ENCODE peak calls at places on chromosomes 7 and 10, in eight cellular contexts. D, N, U, L, Q, P, J and A are unnamed samples. For H3K27me3, the result is how much of the 10 kb centered on the place peaks cover.

GRCh38 chr10:71231196-71231595 is 18.8 kb downstream of the UNC5B start:
- DNase-seq in D (no peak), P (no peak), U (no peak), N (no peak), J (no peak), L (no peak), Q (no peak), A (no peak)

GRCh38 chr7:27179503-27180430 is 5.3 kb downstream of the HOXA11 start:
- DNase-seq in Q (peak), P (peak), N (peak), D (no peak), U (no peak), L (no peak), J (no peak), A (peak)

GRCh38 chr10:79435271-79436065 is 10.0 kb downstream of the ZCCHC24 start:
- DNase-seq in D (no peak), L (no peak), N (no peak), Q (no peak), P (no peak), J (no peak), U (peak), A (peak)

GRCh38 chr7:116548506-116548905 is 23.7 kb downstream of the CAV1 start:
- DNase-seq in N (no peak), P (no peak), D (no peak), U (no peak), L (no peak), Q (no peak), J (no peak), A (no peak)

GRCh38 chr7:159272739-159273138 is 128.1 kb upstream of the VIPR2 start:
- DNase-seq in L (no peak), Q (no peak), D (no peak), J (no peak), P (no peak), U (no peak), N (peak), A (no peak)

GRCh38 chr7:113945018-113945938 is 26.5 kb upstream of the PPP1R3A start:
- DNase-seq in N (no peak), L (no peak), D (no peak), U (no peak), J (no peak), Q (no peak), P (no peak), A (no peak)

GRCh38 chr7:102140952-102141370 is 145.7 kb upstream of the SH2B2 start:
- DNase-seq in U (no peak), N (no peak), D (no peak), J (no peak), L (no peak), P (no peak), Q (no peak), A (no peak)

GRCh38 chr7:26549281-26549943 is 257.8 kb downstream of the SNX10 start:
- DNase-seq in U (peak), N (no peak), J (no peak), P (no peak), Q (no peak), D (no peak), L (no peak), A (no peak)

GRCh38 chr10:16948335-16948734 is 131.1 kb upstream of the RSU1 start:
- DNase-seq in U (no peak), Q (peak), D (no peak), N (no peak), P (no peak), L (peak), J (no peak), A (no peak)

GRCh38 chr10:69479241-69479730 is 28.0 kb downstream of the TSPAN15 start:
- DNase-seq in L (no peak), P (no peak), U (no peak), Q (no peak), D (no peak), J (no peak), N (peak), A (no peak)

GRCh38 chr7:38889872-38890432 is 19.0 kb downstream of the VPS41 start:
- DNase-seq in P (no peak), Q (no peak), D (no peak), L (no peak), J (no peak), N (no peak), U (no peak), A (no peak)

GRCh38 chr7:897771-898376 is 21.5 kb downstream of the GET4 start:
- DNase-seq in L (no peak), D (no peak), Q (no peak), J (no peak), N (no peak), U (no peak), P (peak), A (no peak)

GRCh38 chr7:152128252-152128651 is 102.8 kb downstream of the GALNT11 start:
- DNase-seq in N (no peak), L (no peak), J (no peak), Q (no peak), D (no peak), U (no peak), P (no peak), A (no peak)

GRCh38 chr7:22660293-22660692 is 66.7 kb upstream of the IL6 start:
- DNase-seq in N (no peak), J (no peak), Q (no peak), U (peak), P (no peak), D (no peak), L (no peak), A (peak)

GRCh38 chr10:125995726-125996304 is 99.5 kb downstream of the FANK1 start:
- DNase-seq in L (no peak), Q (no peak), U (no peak), J (no peak), N (no peak), P (no peak), D (no peak), A (no peak)

GRCh38 chr10:72318383-72319262 is 36.1 kb downstream of the DNAJB12 start:
- DNase-seq in N (no peak), D (no peak), P (peak), L (no peak), Q (no peak), J (no peak), U (peak), A (peak)

GRCh38 chr10:62577666-62578291 is 203.6 kb downstream of the ZNF365 start:
- DNase-seq in L (no peak), J (no peak), Q (no peak), N (no peak), U (no peak), D (peak), P (no peak), A (no peak)

GRCh38 chr7:13130321-13130720 is 442.9 kb downstream of the ARL4A start:
- DNase-seq in P (no peak), L (no peak), U (no peak), J (no peak), N (no peak), D (no peak), Q (no peak), A (no peak)

GRCh38 chr7:92206672-92207071 is 27.7 kb upstream of the LRRD1 start:
- DNase-seq in N (no peak), D (no peak), L (no peak), U (no peak), J (no peak), P (no peak), Q (no peak), A (no peak)

GRCh38 chr10:129102906-129103693 is 363.9 kb upstream of the MGMT start:
- DNase-seq in Q (no peak), L (no peak), D (peak), U (no peak), P (no peak), N (no peak), J (no peak), A (no peak)

GRCh38 chr10:29994833-29995232 is 64.6 kb downstream of the JCAD start:
- DNase-seq in Q (no peak), N (no peak), U (no peak), D (no peak), J (no peak), P (no peak), L (no peak), A (no peak)

GRCh38 chr10:47438857-47439474 is 44.9 kb downstream of the ANXA8 start:
- DNase-seq in P (peak), L (no peak), J (no peak), U (peak), Q (no peak), D (peak), N (peak), A (peak)

GRCh38 chr7:23017303-23017702 is 3.4 kb upstream of the HYCC1 start:
- DNase-seq in J (no peak), Q (no peak), D (no peak), P (no peak), N (no peak), L (no peak), U (peak), A (no peak)

GRCh38 chr10:92419740-92420553 is 129.0 kb downstream of the MARCHF5 start:
- DNase-seq in Q (no peak), L (no peak), J (no peak), U (no peak), P (peak), N (no peak), D (peak), A (peak)

GRCh38 chr7:55409474-55410225 is 44.5 kb downstream of the LANCL2 start:
- DNase-seq in D (peak), N (no peak), L (no peak), Q (no peak), U (no peak), J (no peak), P (no peak), A (no peak)

GRCh38 chr7:3655635-3656034 is 354.6 kb downstream of the SDK1 start:
- DNase-seq in U (no peak), Q (no peak), J (no peak), P (no peak), L (no peak), N (no peak), D (no peak), A (no peak)

GRCh38 chr7:44383566-44383965 is 58.2 kb upstream of the CAMK2B start:
- DNase-seq in U (no peak), D (peak), J (no peak), P (no peak), L (no peak), N (no peak), Q (no peak), A (peak)

GRCh38 chr10:15144788-15145187 is 23.7 kb downstream of the NMT2 start:
- DNase-seq in N (no peak), D (peak), P (no peak), U (no peak), L (no peak), Q (no peak), J (no peak), A (no peak)

GRCh38 chr10:25815999-25816768 is 117.8 kb upstream of the MYO3A start:
- DNase-seq in N (no peak), Q (no peak), D (peak), L (no peak), J (no peak), P (no peak), U (no peak), A (no peak)

GRCh38 chr10:127996586-127996985 is 89.7 kb downstream of the PTPRE start:
- DNase-seq in N (no peak), P (no peak), L (no peak), J (no peak), D (no peak), U (no peak), Q (no peak), A (no peak)

GRCh38 chr7:2168612-2169312 is 64.0 kb downstream of the MAD1L1 start:
- DNase-seq in L (no peak), U (no peak), P (no peak), D (no peak), J (no peak), Q (no peak), N (no peak), A (no peak)

GRCh38 chr7:38310601-38311057 is 37.2 kb upstream of the TARP start:
- DNase-seq in D (no peak), J (no peak), Q (no peak), N (no peak), P (no peak), L (no peak), U (no peak), A (no peak)

GRCh38 chr7:44431091-44431608 is 59.3 kb downstream of the NUDCD3 start:
- DNase-seq in Q (peak), D (no peak), P (no peak), U (no peak), J (no peak), L (no peak), N (peak), A (peak)

GRCh38 chr7:124031919-124032318 is 948 bp downstream of the TMEM229A start:
- DNase-seq in D (no peak), J (no peak), L (no peak), Q (no peak), U (no peak), P (no peak), N (peak), A (peak)

GRCh38 chr7:47693161-47693740 is 111.3 kb upstream of the TNS3 start:
- DNase-seq in N (no peak), U (peak), Q (no peak), J (no peak), L (no peak), D (no peak), P (no peak), A (no peak)

GRCh38 chr7:157684157-157684595 is 347.4 kb downstream of the DNAJB6 start:
- DNase-seq in Q (no peak), U (no peak), L (no peak), D (no peak), J (no peak), N (no peak), P (no peak), A (peak)

GRCh38 chr7:157683251-157684156 is 346.7 kb downstream of the DNAJB6 start:
- DNase-seq in J (no peak), P (no peak), N (peak), L (no peak), D (no peak), U (no peak), Q (no peak), A (peak)

GRCh38 chr7:157682946-157683239 is 346.1 kb downstream of the DNAJB6 start:
- DNase-seq in Q (no peak), P (no peak), L (no peak), J (no peak), D (no peak), U (no peak), N (peak), A (no peak)

GRCh38 chr7:157684596-157685429 is 348.0 kb downstream of the DNAJB6 start:
- DNase-seq in U (no peak), Q (no peak), N (peak), P (no peak), J (no peak), L (no peak), D (no peak), A (peak)

GRCh38 chr7:157682064-157682945 is 345.5 kb downstream of the DNAJB6 start:
- DNase-seq in L (no peak), J (no peak), U (no peak), D (no peak), P (no peak), Q (no peak), N (no peak), A (peak)
- H3K27me3 ChIP-seq in L (half or more), J (under half), U (half or more), D (under half), P (under half), Q (half or more), N (under half), A (under half)

GRCh38 chr10:11810313-11810766 is 12.8 kb upstream of the PROSER2 start:
- DNase-seq in U (peak), J (no peak), P (no peak), N (no peak), D (peak), Q (no peak), L (no peak), A (no peak)
- H3K27ac ChIP-seq in U (no peak), J (no peak), P (no peak), N (no peak), D (no peak), Q (no peak), L (no peak), A (no peak)

GRCh38 chr10:132979491-132980425 is 37.4 kb upstream of the CFAP46 start:
- DNase-seq in D (no peak), Q (no peak), L (no peak), P (no peak), N (no peak), J (no peak), U (no peak), A (no peak)

GRCh38 chr10:132975976-132976682 is 33.8 kb upstream of the CFAP46 start:
- DNase-seq in J (no peak), Q (no peak), U (no peak), N (no peak), P (no peak), D (no peak), L (no peak), A (no peak)

GRCh38 chr10:132978542-132978941 is 36.2 kb upstream of the CFAP46 start:
- DNase-seq in J (no peak), N (no peak), L (no peak), Q (no peak), U (no peak), P (no peak), D (no peak), A (no peak)

GRCh38 chr10:132977076-132977475 is 34.7 kb upstream of the CFAP46 start:
- DNase-seq in P (no peak), Q (no peak), D (no peak), L (no peak), N (no peak), U (no peak), J (no peak), A (no peak)

GRCh38 chr10:132977807-132978206 is 35.4 kb upstream of the CFAP46 start:
- DNase-seq in D (no peak), J (no peak), Q (no peak), U (no peak), L (no peak), P (no peak), N (no peak), A (no peak)
- H3K27me3 ChIP-seq in D (under half), J (under half), Q (under half), U (half or more), L (under half), P (under half), N (under half), A (under half)

GRCh38 chr10:107103174-107104025 is 61.1 kb downstream of the SORCS1 start:
- DNase-seq in L (no peak), U (no peak), N (no peak), Q (no peak), P (no peak), D (no peak), J (no peak), A (no peak)

GRCh38 chr10:107104026-107104652 is 60.4 kb downstream of the SORCS1 start:
- DNase-seq in L (no peak), N (no peak), J (no peak), Q (no peak), P (no peak), D (no peak), U (no peak), A (no peak)

GRCh38 chr10:107095125-107095524 is 69.4 kb downstream of the SORCS1 start:
- DNase-seq in D (no peak), U (no peak), N (no peak), Q (no peak), J (no peak), L (no peak), P (no peak), A (no peak)

DNA sequence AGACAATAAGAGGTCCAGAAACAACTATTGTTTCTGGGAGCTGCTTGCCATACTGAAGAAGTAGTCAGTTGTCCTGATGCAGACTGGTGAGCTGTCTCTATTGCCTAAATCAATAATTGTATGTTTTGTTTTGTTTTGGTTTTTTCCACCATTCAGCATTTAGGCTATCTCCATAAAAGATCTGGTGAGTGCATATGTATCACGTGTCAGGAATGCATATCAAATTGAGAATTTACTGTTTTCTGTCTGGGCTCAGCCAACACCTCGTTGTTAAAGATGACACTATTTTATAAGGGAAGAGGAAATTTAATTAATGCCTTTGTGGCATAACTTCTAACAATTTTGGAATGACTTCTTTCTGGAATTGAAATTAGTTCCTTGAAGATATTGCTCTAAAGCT is 66.2 kb downstream of the SORCS1 start:
- DNase-seq in J (no peak), P (no peak), N (no peak), L (no peak), D (no peak), U (no peak), Q (no peak), A (no peak)
- H3K27ac ChIP-seq in J (no peak), P (no peak), N (no peak), L (no peak), D (no peak), U (no peak), Q (no peak), A (no peak)

GRCh38 chr10:76130892-76131291 is 699.5 kb downstream of the LRMDA start:
- DNase-seq in L (no peak), U (no peak), D (no peak), Q (no peak), N (no peak), P (no peak), J (no peak), A (no peak)

GRCh38 chr10:76126607-76127190 is 695.3 kb downstream of the LRMDA start:
- DNase-seq in Q (no peak), P (no peak), D (no peak), L (no peak), N (no peak), J (no peak), U (no peak), A (no peak)

GRCh38 chr10:76125900-76126299 is 694.5 kb downstream of the LRMDA start:
- DNase-seq in P (no peak), Q (no peak), L (no peak), N (no peak), U (no peak), J (no peak), D (no peak), A (no peak)

GRCh38 chr10:76129213-76129612 is 697.8 kb downstream of the LRMDA start:
- DNase-seq in Q (no peak), J (no peak), N (no peak), L (no peak), D (no peak), U (no peak), P (no peak), A (no peak)

GRCh38 chr10:76127984-76128589 is 696.7 kb downstream of the LRMDA start:
- DNase-seq in L (no peak), J (no peak), Q (no peak), D (no peak), N (no peak), U (no peak), P (no peak), A (no peak)
- H3K27me3 ChIP-seq in L (under half), J (under half), Q (under half), D (under half), N (under half), U (under half), P (under half), A (under half)

GRCh38 chr7:91033574-91033973 is 230.7 kb upstream of the FZD1 start:
- DNase-seq in U (no peak), D (no peak), J (no peak), P (no peak), Q (no peak), N (no peak), L (no peak), A (no peak)
- H3K27ac ChIP-seq in U (no peak), D (no peak), J (no peak), P (no peak), Q (no peak), N (no peak), L (no peak), A (no peak)

GRCh38 chr10:100750291-100751210 is 5.2 kb downstream of the PAX2 start:
- DNase-seq in D (no peak), L (no peak), U (no peak), P (no peak), J (no peak), Q (no peak), N (no peak), A (no peak)

GRCh38 chr10:100749309-100750217 is 4.2 kb downstream of the PAX2 start:
- DNase-seq in L (no peak), N (no peak), D (no peak), U (no peak), P (no peak), J (no peak), Q (no peak), A (no peak)

GRCh38 chr10:100748251-100749058 is 3.1 kb downstream of the PAX2 start:
- DNase-seq in P (no peak), U (no peak), L (no peak), J (no peak), Q (no peak), D (no peak), N (no peak), A (peak)

GRCh38 chr10:100749059-100749308 is 3.6 kb downstream of the PAX2 start:
- DNase-seq in L (no peak), P (no peak), J (no peak), N (no peak), D (no peak), U (no peak), Q (no peak), A (no peak)

GRCh38 chr10:100751211-100751933 is 6.0 kb downstream of the PAX2 start:
- DNase-seq in L (no peak), P (no peak), D (no peak), N (no peak), Q (no peak), U (no peak), J (no peak), A (no peak)
- H3K27me3 ChIP-seq in L (under half), P (under half), D (half or more), N (half or more), Q (half or more), U (half or more), J (under half), A (half or more)

GRCh38 chr7:52525772-52526341 is 509.6 kb upstream of the POM121L12 start:
- DNase-seq in P (no peak), N (no peak), J (no peak), Q (no peak), D (no peak), L (no peak), U (no peak), A (no peak)
- H3K27ac ChIP-seq in P (no peak), N (no peak), J (no peak), Q (no peak), D (no peak), L (no peak), U (no peak), A (no peak)

GRCh38 chr10:73817826-73818225 is 6.4 kb upstream of the NDST2 start:
- DNase-seq in Q (no peak), J (no peak), D (no peak), L (no peak), P (no peak), U (no peak), N (no peak), A (no peak)
- H3K27me3 ChIP-seq in Q (under half), J (under half), D (under half), L (under half), P (under half), U (under half), N (under half), A (under half)